ENCODE peak calls at places on chromosome 17, in ten cellular contexts. Y, V, D, R, C, T, F, W, O and Q are unnamed samples.

GRCh38 chr17:1130191-1130590 is 49.6 kb downstream of the ABR start:
- DNase-seq in Y (no peak), V (no peak), D (no peak), R (no peak), C (no peak), T (no peak), F (no peak), W (no peak), O (no peak), Q (no peak)

GRCh38 chr17:68196394-68197090 is 51.3 kb upstream of the AMZ2 start:
- DNase-seq in Y (no peak), V (no peak), D (no peak), R (no peak), C (no peak), T (no peak), F (no peak), W (peak), O (no peak), Q (peak)

GRCh38 chr17:59387351-59388069 is 56.1 kb downstream of the YPEL2 start:
- DNase-seq in Y (no peak), V (no peak), D (no peak), R (no peak), C (no peak), T (no peak), F (no peak), W (peak), O (no peak), Q (peak)

GRCh38 chr17:12537436-12537835 is 128.3 kb upstream of the MYOCD start:
- DNase-seq in Y (no peak), V (no peak), D (no peak), R (no peak), C (no peak), T (no peak), F (no peak), W (no peak), O (no peak), Q (no peak)

GRCh38 chr17:2195729-2196128 is 107.9 kb downstream of the SMG6 start:
- DNase-seq in Y (no peak), V (no peak), D (no peak), R (no peak), C (no peak), T (peak), F (no peak), W (peak), O (no peak), Q (no peak)

GRCh38 chr17:40343126-40344119 is 21.1 kb downstream of the GJD3 start:
- DNase-seq in Y (no peak), V (peak), D (no peak), R (no peak), C (no peak), T (no peak), F (no peak), W (peak), O (no peak), Q (peak)

GRCh38 chr17:72501404-72502110 is 380.7 kb downstream of the SOX9 start:
- DNase-seq in Y (no peak), V (no peak), D (no peak), R (no peak), C (no peak), T (no peak), F (no peak), W (peak), O (no peak), Q (peak)

GRCh38 chr17:12613566-12613965 is 52.1 kb upstream of the MYOCD start:
- DNase-seq in Y (no peak), V (no peak), D (no peak), R (peak), C (no peak), T (no peak), F (no peak), W (peak), O (peak), Q (no peak)

GRCh38 chr17:16477255-16477654 is 14.7 kb downstream of the LRRC75A start:
- DNase-seq in Y (no peak), V (no peak), D (no peak), R (peak), C (no peak), T (no peak), F (no peak), W (peak), O (peak), Q (no peak)

GRCh38 chr17:80512233-80512632 is 32.4 kb upstream of the RPTOR start:
- DNase-seq in Y (no peak), V (no peak), D (no peak), R (peak), C (no peak), T (no peak), F (no peak), W (peak), O (peak), Q (no peak)

GRCh38 chr17:278055-279028 is 74.3 kb downstream of the RPH3AL start:
- DNase-seq in Y (no peak), V (no peak), D (no peak), R (no peak), C (no peak), T (no peak), F (no peak), W (no peak), O (no peak), Q (no peak)

GRCh38 chr17:59791603-59792457 is 84.4 kb downstream of the VMP1 start:
- DNase-seq in Y (no peak), V (no peak), D (no peak), R (peak), C (no peak), T (no peak), F (no peak), W (peak), O (no peak), Q (no peak)

GRCh38 chr17:74160656-74161500 is 42.6 kb upstream of the RPL38 start:
- DNase-seq in Y (no peak), V (no peak), D (no peak), R (no peak), C (no peak), T (no peak), F (no peak), W (no peak), O (no peak), Q (no peak)

GRCh38 chr17:66661411-66661843 is 173.5 kb upstream of the CACNG5 start:
- DNase-seq in Y (no peak), V (peak), D (peak), R (peak), C (no peak), T (no peak), F (no peak), W (peak), O (peak), Q (peak)

GRCh38 chr17:34519286-34519685 is 60.1 kb upstream of the TMEM132E start:
- DNase-seq in Y (peak), V (peak), D (peak), R (no peak), C (peak), T (no peak), F (no peak), W (peak), O (no peak), Q (peak)

GRCh38 chr17:79781691-79782575 is 4.0 kb downstream of the CBX2 start:
- DNase-seq in Y (no peak), V (peak), D (no peak), R (no peak), C (no peak), T (no peak), F (no peak), W (no peak), O (no peak), Q (no peak)

GRCh38 chr17:57601328-57601727 is 143.8 kb downstream of the CCDC182 start:
- DNase-seq in Y (no peak), V (no peak), D (no peak), R (no peak), C (peak), T (no peak), F (no peak), W (no peak), O (no peak), Q (no peak)

GRCh38 chr17:65514082-65514481 is 47.4 kb downstream of the AXIN2 start:
- DNase-seq in Y (no peak), V (no peak), D (no peak), R (peak), C (no peak), T (no peak), F (no peak), W (peak), O (no peak), Q (no peak)

GRCh38 chr17:4856937-4857314 is 23.8 kb downstream of the MINK1 start:
- DNase-seq in Y (no peak), V (no peak), D (no peak), R (no peak), C (no peak), T (no peak), F (no peak), W (no peak), O (no peak), Q (no peak)

GRCh38 chr17:67067571-67068517 is 23.5 kb downstream of the CACNG1 start:
- DNase-seq in Y (no peak), V (no peak), D (no peak), R (no peak), C (no peak), T (no peak), F (no peak), W (no peak), O (no peak), Q (peak)

GRCh38 chr17:83161298-83162034 is 82.1 kb downstream of the METRNL start:
- DNase-seq in Y (no peak), V (no peak), D (no peak), R (peak), C (no peak), T (no peak), F (no peak), W (peak), O (no peak), Q (no peak)

GRCh38 chr17:79003661-79004411 is 5.7 kb downstream of the CANT1 start:
- DNase-seq in Y (no peak), V (no peak), D (no peak), R (no peak), C (no peak), T (no peak), F (no peak), W (no peak), O (no peak), Q (peak)

GRCh38 chr17:63349478-63350000 is 96.6 kb downstream of the CYB561 start:
- DNase-seq in Y (no peak), V (no peak), D (no peak), R (peak), C (no peak), T (no peak), F (no peak), W (peak), O (no peak), Q (peak)

GRCh38 chr17:14355556-14355955 is 54.7 kb downstream of the HS3ST3B1 start:
- DNase-seq in Y (no peak), V (no peak), D (no peak), R (no peak), C (no peak), T (no peak), F (no peak), W (peak), O (no peak), Q (no peak)

GRCh38 chr17:10549108-10549842 is at the start of gene MYH2:
- DNase-seq in Y (no peak), V (no peak), D (no peak), R (no peak), C (no peak), T (no peak), F (no peak), W (peak), O (no peak), Q (no peak)